ENCODE peak calls at places on chromosomes 13 and 19, in nine cellular contexts. R is SJSA1; T is trophoblast cell; M is mammary epithelial cell; W is endodermal cell; O is upper lobe of left lung; S is DND-41; I is tibial artery; Y is effector memory CD4-positive, alpha-beta T cell. Z is an unnamed sample. For H3K9me3, the result is how much of the 10 kb centered on the place peaks cover.

GRCh38 chr19:53910170-53910518 is 1.1 kb downstream of the CACNG7 start:
- DNase-seq in M (no peak), I (no peak), T (no peak), Y (no peak), W (peak), S (no peak), R (no peak), O (no peak), Z (no peak)

GRCh38 chr13:95246292-95247082 is 54.8 kb downstream of the ABCC4 start:
- DNase-seq in M (peak), Y (no peak), O (peak), T (no peak), R (no peak), S (no peak), W (no peak), I (no peak), Z (no peak)

GRCh38 chr19:19540707-19541515 is 2.8 kb downstream of the CILP2 start:
- DNase-seq in R (no peak), O (peak), T (peak), S (peak), I (no peak), Y (peak), M (peak), W (peak), Z (no peak)

GRCh38 chr19:3544742-3545668 is 6.0 kb downstream of the TEKTIP1 start:
- DNase-seq in M (peak), O (peak), R (peak), S (peak), T (peak), Y (peak), I (peak), W (peak), Z (peak)

GRCh38 chr13:97696921-97697320 is 256.6 kb upstream of the IPO5 start:
- DNase-seq in M (no peak), S (no peak), W (no peak), R (no peak), I (no peak), T (no peak), Y (no peak), O (no peak), Z (no peak)

GRCh38 chr19:35292986-35293732 is 1.2 kb downstream of the MAG start:
- DNase-seq in W (peak), T (no peak), I (no peak), Y (no peak), M (peak), S (no peak), R (no peak), O (no peak), Z (no peak)

GRCh38 chr13:113105032-113105993 is at the start of gene F7:
- DNase-seq in Y (no peak), W (no peak), M (no peak), O (no peak), S (no peak), I (no peak), R (no peak), T (peak), Z (no peak)

GRCh38 chr13:104567114-104567513 is 1500.9 kb upstream of the SLC10A2 start:
- DNase-seq in R (no peak), Y (no peak), M (no peak), S (no peak), T (peak), W (no peak), O (no peak), I (no peak), Z (no peak)

GRCh38 chr19:42110658-42111057 is 21.6 kb downstream of the POU2F2 start:
- DNase-seq in T (no peak), S (no peak), W (no peak), O (no peak), Y (no peak), I (no peak), R (no peak), M (no peak), Z (no peak)

GRCh38 chr13:51000576-51001260 is 91.1 kb downstream of the RNASEH2B start:
- DNase-seq in I (peak), T (no peak), S (no peak), R (no peak), W (no peak), O (no peak), Y (no peak), M (peak), Z (peak)

GRCh38 chr19:15475169-15475568 is 4.1 kb downstream of the PGLYRP2 start:
- DNase-seq in R (no peak), T (no peak), S (no peak), W (no peak), Y (no peak), O (no peak), M (no peak), I (no peak), Z (no peak)
- H3K9me3 ChIP-seq in R (under half), T (under half), S (under half), W (under half), Y (under half), O (under half), M (under half), I (under half), Z (under half)

GRCh38 chr19:30855475-30855874 is 483.3 kb downstream of the ZNF536 start:
- DNase-seq in O (no peak), S (no peak), I (no peak), R (no peak), M (no peak), W (no peak), T (no peak), Y (no peak), Z (peak)

GRCh38 chr19:30857388-30857787 is 485.2 kb downstream of the ZNF536 start:
- DNase-seq in R (no peak), W (peak), M (no peak), S (no peak), I (no peak), T (no peak), Y (no peak), O (no peak), Z (peak)

GRCh38 chr19:30856376-30856775 is 484.2 kb downstream of the ZNF536 start:
- DNase-seq in Y (no peak), O (no peak), R (no peak), W (no peak), T (no peak), S (no peak), I (no peak), M (no peak), Z (no peak)

GRCh38 chr19:30856786-30857185 is 484.6 kb downstream of the ZNF536 start:
- DNase-seq in Y (no peak), R (no peak), I (no peak), S (no peak), T (no peak), O (no peak), M (no peak), W (no peak), Z (peak)

GRCh38 chr19:30857966-30858490 is 485.8 kb downstream of the ZNF536 start:
- DNase-seq in W (peak), M (no peak), T (no peak), O (no peak), R (no peak), S (no peak), I (no peak), Y (no peak), Z (no peak)
- H3K9me3 ChIP-seq in W (under half), M (under half), T (under half), O (under half), R (under half), S (under half), I (under half), Y (under half), Z (under half)

GRCh38 chr19:36894849-36895383 is 21.2 kb downstream of the ZNF829 start:
- DNase-seq in R (no peak), T (no peak), I (no peak), W (no peak), S (no peak), M (no peak), O (no peak), Y (no peak), Z (no peak)
- H3K9me3 ChIP-seq in R (under half), T (under half), I (half or more), W (half or more), S (half or more), M (half or more), O (half or more), Y (half or more), Z (half or more)

GRCh38 chr13:28094311-28094710 is 6.1 kb downstream of the FLT3 start:
- DNase-seq in M (no peak), S (no peak), I (no peak), T (no peak), W (no peak), R (no peak), Y (no peak), O (no peak), Z (no peak)

GRCh38 chr13:28089065-28089464 is 11.3 kb downstream of the FLT3 start:
- DNase-seq in S (no peak), O (no peak), R (no peak), M (no peak), Y (no peak), W (no peak), I (no peak), T (no peak), Z (no peak)

GRCh38 chr13:28097503-28097902 is 2.9 kb downstream of the FLT3 start:
- DNase-seq in Y (no peak), O (no peak), W (no peak), S (no peak), T (no peak), R (no peak), I (no peak), M (no peak), Z (no peak)

GRCh38 chr13:28099396-28100148 is 804 bp downstream of the FLT3 start:
- DNase-seq in S (no peak), R (no peak), O (no peak), W (peak), I (no peak), Y (no peak), M (no peak), T (no peak), Z (no peak)

GRCh38 chr13:28093871-28094270 is 6.5 kb downstream of the FLT3 start:
- DNase-seq in M (no peak), W (no peak), I (no peak), S (no peak), Y (no peak), O (no peak), T (no peak), R (no peak), Z (no peak)
- H3K9me3 ChIP-seq in M (under half), W (under half), I (under half), S (under half), Y (under half), O (under half), T (under half), R (under half), Z (under half)

DNA sequence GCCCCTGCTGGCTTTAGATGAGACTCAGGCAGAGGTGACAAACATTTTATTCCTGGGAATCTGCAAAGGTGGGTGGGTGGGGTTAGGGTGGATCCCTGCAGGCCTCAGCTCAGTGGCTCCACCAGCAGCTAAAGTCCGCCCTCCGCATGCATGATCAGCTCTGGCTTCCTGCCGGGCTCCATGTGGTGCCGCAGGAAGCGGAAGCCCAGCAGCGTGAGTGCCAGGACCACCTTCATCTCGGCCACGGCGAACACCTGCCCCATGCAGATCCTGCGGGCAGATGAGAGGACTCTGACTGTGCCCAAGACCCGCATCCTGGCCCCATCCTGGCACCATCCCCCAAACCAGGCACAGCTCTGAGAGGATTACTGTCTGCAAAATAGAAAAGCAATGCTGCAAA is 26.3 kb downstream of the CYP4F2 start:
- DNase-seq in W (no peak), I (no peak), R (no peak), T (no peak), Y (no peak), O (no peak), S (no peak), M (no peak), Z (no peak)
- H3K9me3 ChIP-seq in W (under half), I (under half), R (under half), T (under half), Y (under half), O (under half), S (under half), M (under half), Z (under half)

GRCh38 chr19:44496711-44497110 is 3.6 kb downstream of the ZNF180 start:
- DNase-seq in M (no peak), S (no peak), R (no peak), W (no peak), T (no peak), I (no peak), O (no peak), Y (no peak), Z (no peak)
- H3K9me3 ChIP-seq in M (under half), S (half or more), R (half or more), W (half or more), T (under half), I (half or more), O (half or more), Y (under half), Z (under half)

Z was measured in right atrium auricular region.